ENCODE peak calls at places on chromosome 21, in seven cellular contexts. L is ovary; V is IMR-90; W is effector memory CD4-positive, alpha-beta T cell; X is right cardiac atrium; T is psoas muscle; I is cardiac muscle cell. N is an unnamed sample.
A peak's percentile ranks its signal among the peaks of the same experiment; 100 is the strongest.

GRCh38 chr21:45830221-45830640 is 151.3 kb upstream of the COL6A1 start:
- DNase-seq in W (no peak), V (no peak), X (no peak), L (no peak), I (no peak), T (no peak), N (no peak)

GRCh38 chr21:36630485-36631206 is 68.3 kb upstream of the SIM2 start:
- DNase-seq in T (peak; percentile 46), X (peak; percentile 69), V (peak; percentile 22), I (peak; percentile 62), L (no peak), W (peak; percentile 12), N (peak; percentile 78)

GRCh38 chr21:46165099-46165498 is 9.7 kb upstream of the FTCD start:
- DNase-seq in W (no peak), X (no peak), L (no peak), V (no peak), I (no peak), T (no peak), N (no peak)

GRCh38 chr21:16323586-16323985 is 593.8 kb downstream of the USP25 start:
- DNase-seq in X (no peak), W (no peak), L (no peak), I (no peak), T (no peak), V (peak; percentile 29), N (no peak)

GRCh38 chr21:46347203-46347550 is 23.2 kb downstream of the PCNT start:
- DNase-seq in V (no peak), T (no peak), L (no peak), W (no peak), I (no peak), X (no peak), N (no peak)

GRCh38 chr21:36576441-36576840 is 96.5 kb upstream of the CLDN14 start:
- DNase-seq in X (no peak), L (no peak), V (no peak), W (no peak), T (no peak), I (no peak), N (no peak)

GRCh38 chr21:14877581-14878228 is 187.1 kb downstream of the NRIP1 start:
- DNase-seq in V (peak; percentile 49), X (no peak), W (no peak), T (no peak), L (no peak), I (peak; percentile 54), N (no peak)

GRCh38 chr21:21714396-21714795 is 716.2 kb downstream of the NCAM2 start:
- DNase-seq in X (no peak), L (no peak), V (peak; percentile 82), I (peak; percentile 78), T (no peak), W (no peak), N (no peak)

GRCh38 chr21:15659768-15660423 is 69.9 kb upstream of the USP25 start:
- DNase-seq in W (no peak), I (no peak), X (no peak), L (no peak), V (no peak), T (no peak), N (no peak)

GRCh38 chr21:32476661-32477423 is 64.3 kb downstream of the EVA1C start:
- DNase-seq in T (no peak), W (no peak), I (no peak), X (no peak), L (peak; percentile 23), V (no peak), N (no peak)

GRCh38 chr21:44530903-44531605 is 8.9 kb downstream of the KRTAP10-1 start:
- DNase-seq in X (no peak), I (no peak), T (no peak), W (no peak), L (no peak), V (no peak), N (no peak)

GRCh38 chr21:33478858-33479678 is 706 bp downstream of the TMEM50B start:
- DNase-seq in W (peak; percentile 2), T (peak; percentile 29), I (peak; percentile 39), V (peak; percentile 17), L (peak; percentile 49), X (peak; percentile 74), N (peak; percentile 42)

GRCh38 chr21:36735724-36736310 is 36.9 kb downstream of the SIM2 start:
- DNase-seq in I (no peak), L (no peak), V (no peak), W (no peak), T (no peak), X (no peak), N (no peak)

GRCh38 chr21:15289896-15290841 is 225.4 kb upstream of the NRIP1 start:
- DNase-seq in T (peak; percentile 46), V (no peak), X (peak; percentile 66), L (peak; percentile 31), W (no peak), I (no peak), N (peak; percentile 77)

GRCh38 chr21:22351076-22351475 is 1352.9 kb downstream of the NCAM2 start:
- DNase-seq in X (no peak), T (no peak), V (no peak), L (no peak), W (no peak), I (no peak), N (no peak)

GRCh38 chr21:35333831-35334593 is 284.9 kb upstream of the RUNX1 start:
- DNase-seq in L (no peak), V (no peak), W (no peak), T (no peak), I (no peak), X (peak; percentile 60), N (no peak)

GRCh38 chr21:16193758-16194606 is 464.2 kb downstream of the USP25 start:
- DNase-seq in X (peak; percentile 88), W (no peak), L (peak; percentile 59), T (peak; percentile 42), I (peak; percentile 87), V (peak; percentile 79), N (peak; percentile 38)

GRCh38 chr21:45302082-45303061 is 14.7 kb upstream of the POFUT2 start:
- DNase-seq in I (peak; percentile 87), W (peak; percentile 37), V (no peak), T (peak; percentile 76), X (peak; percentile 94), L (peak; percentile 78), N (peak; percentile 77)

GRCh38 chr21:42678118-42678430 is 24.7 kb downstream of the PDE9A start:
- DNase-seq in I (no peak), L (no peak), X (no peak), W (no peak), T (no peak), V (no peak), N (no peak)
- H3K27ac ChIP-seq in I (no peak overlapping the region), L (no peak overlapping the region), X (no peak overlapping the region), W (no peak overlapping the region), T (no peak overlapping the region), V (no peak overlapping the region), N (no peak overlapping the region)

GRCh38 chr21:29231781-29232548 is 66.8 kb upstream of the BACH1 start:
- DNase-seq in T (no peak), W (no peak), L (no peak), X (no peak), V (no peak), I (no peak), N (no peak)
- H3K27ac ChIP-seq in T (no peak overlapping the region), W (no peak overlapping the region), L (no peak overlapping the region), X (no peak overlapping the region), V (no peak overlapping the region), I (no peak overlapping the region), N (no peak overlapping the region)

GRCh38 chr21:43286196-43286595 is 117.4 kb downstream of the CRYAA start:
- DNase-seq in L (no peak), T (no peak), X (no peak), V (no peak), W (no peak), I (no peak), N (no peak)

GRCh38 chr21:43287974-43288755 is 119.4 kb downstream of the CRYAA start:
- DNase-seq in I (no peak), V (no peak), X (peak; percentile 20), T (peak; percentile 11), W (no peak), L (no peak), N (peak; percentile 74)

GRCh38 chr21:43289966-43290365 is 121.2 kb downstream of the CRYAA start:
- DNase-seq in L (no peak), T (peak; percentile 9), V (no peak), W (no peak), X (peak; percentile 30), I (no peak), N (no peak)

GRCh38 chr21:43289442-43289841 is 120.6 kb downstream of the CRYAA start:
- DNase-seq in T (no peak), V (no peak), L (no peak), X (no peak), W (no peak), I (no peak), N (no peak)

GRCh38 chr21:43287111-43287973 is 118.5 kb downstream of the CRYAA start:
- DNase-seq in I (no peak), X (peak; percentile 18), V (no peak), T (peak; percentile 8), L (no peak), W (no peak), N (no peak)
- H3K27ac ChIP-seq in I (no peak overlapping the region), X (no peak overlapping the region), V (no peak overlapping the region), T (no peak overlapping the region), L (no peak overlapping the region), W (no peak overlapping the region), N (no peak overlapping the region)

DNA sequence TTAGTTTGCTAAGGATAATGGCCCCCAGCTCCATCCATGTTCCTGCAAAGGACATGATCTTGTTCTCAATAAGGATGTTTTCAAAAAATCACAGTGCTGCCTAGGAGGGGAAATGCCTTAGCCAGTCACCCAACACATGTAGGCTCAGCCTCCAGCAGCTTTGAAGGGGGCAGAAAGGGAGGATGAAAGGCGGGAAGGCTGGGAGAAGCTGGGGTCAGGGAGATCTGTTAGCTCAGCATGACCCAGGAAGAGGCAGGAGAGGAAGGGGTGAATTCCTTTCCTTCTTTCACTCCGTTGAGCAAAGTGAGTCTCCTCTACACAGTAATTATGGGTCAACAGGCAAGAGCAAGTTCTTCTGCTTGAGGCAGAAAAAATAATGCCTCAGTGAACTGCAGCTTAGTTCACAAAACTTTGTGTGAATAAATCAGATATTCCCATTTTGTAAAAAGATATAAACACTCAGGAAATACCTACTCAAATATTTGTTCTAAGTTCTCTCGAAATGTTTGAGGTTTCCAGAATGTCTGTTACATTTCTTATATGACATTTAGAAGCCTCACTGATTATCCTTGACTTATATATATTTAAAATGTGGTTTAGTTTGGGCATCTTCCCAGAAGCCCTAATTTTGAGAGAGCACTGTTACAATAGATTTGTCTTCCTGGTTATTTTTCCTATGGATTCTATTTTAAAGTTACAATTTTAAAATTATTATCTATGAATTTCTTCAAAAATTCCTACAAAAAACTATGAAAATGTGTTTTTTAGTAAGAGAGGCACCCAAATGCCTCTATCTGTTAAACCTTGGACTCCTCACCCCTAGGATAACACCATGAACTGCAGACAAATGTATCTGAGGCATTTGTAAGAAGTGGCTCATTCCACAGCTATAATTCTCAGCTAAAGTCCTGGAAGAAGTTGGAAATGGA is 116.8 kb downstream of the KCNJ6 start:
- DNase-seq in L (no peak), T (no peak), I (peak; percentile 1), X (no peak), W (no peak), V (peak; percentile 16), N (no peak)
- H3K27ac ChIP-seq in L (no peak overlapping the region), T (no peak overlapping the region), I (no peak overlapping the region), X (no peak overlapping the region), W (no peak overlapping the region), V (peak overlapping the region; percentile 89), N (no peak overlapping the region)

DNA sequence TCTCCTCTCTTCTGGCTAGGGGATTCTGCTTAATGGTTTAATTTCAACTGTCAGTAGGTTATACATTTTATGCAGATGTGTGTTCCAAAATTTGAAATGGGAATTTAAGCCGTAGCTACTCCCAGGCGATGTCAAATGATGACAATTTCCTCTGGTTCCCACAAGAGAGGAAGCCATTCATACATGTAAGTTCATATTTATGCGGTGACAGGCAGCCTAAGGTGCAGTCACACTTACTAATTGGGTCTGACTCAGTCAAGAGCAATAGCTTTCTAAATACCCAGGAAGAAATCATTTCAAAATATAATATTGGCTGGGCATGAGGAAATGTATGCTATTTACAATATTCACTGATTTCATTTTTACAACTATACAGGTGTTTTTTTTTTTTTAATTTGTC is 1.3 kb downstream of the DSCAM start:
- DNase-seq in W (no peak), X (no peak), V (peak; percentile 3), I (no peak), L (no peak), T (no peak), N (no peak)
- H3K27ac ChIP-seq in W (no peak overlapping the region), X (no peak overlapping the region), V (no peak overlapping the region), I (no peak overlapping the region), L (no peak overlapping the region), T (no peak overlapping the region), N (no peak overlapping the region)